ENCODE peak calls at places on chromosome 4, in nine cellular contexts. One of them, this sample, is unnamed.

GRCh38 chr4:100421356-100421978 is 96.4 kb downstream of the EMCN start:
- DNase-seq in OCI-M1: peak
- DNase-seq in activated CD4-positive, alpha-beta T cell treated with anti-CD3 and anti-CD28 coated beads for 36 hours: no peak
- DNase-seq in activated T-cell treated with anti-CD3 and anti-CD28 coated beads, Interleukin-2, amount 50 U/mL, for 72 hours: no peak
- DNase-seq in stimulated activated CD4-positive, alpha-beta T cell treated with anti-CD3 and anti-CD28 coated beads, Interleukin-4, amount 100 ng/mL, for 24 hours: no peak
- DNase-seq in NCI-H1092: no peak
- DNase-seq in SK-MEL-5: peak
- DNase-seq in stimulated activated effector memory CD8-positive, alpha-beta T cell treated with anti-CD3 and anti-CD28 coated beads, Interleukin-12 subunit alpha, Interleukin-12 subunit beta, amount 100 ng/mL, for 72 hours: no peak
- DNase-seq in COLO829: peak
- DNase-seq in this sample: peak

GRCh38 chr4:188143731-188144130 is 4.5 kb downstream of the TRIML1 start:
- DNase-seq in OCI-M1: no peak
- DNase-seq in activated CD4-positive, alpha-beta T cell treated with anti-CD3 and anti-CD28 coated beads for 36 hours: no peak
- DNase-seq in activated T-cell treated with anti-CD3 and anti-CD28 coated beads, Interleukin-2, amount 50 U/mL, for 72 hours: no peak
- DNase-seq in stimulated activated CD4-positive, alpha-beta T cell treated with anti-CD3 and anti-CD28 coated beads, Interleukin-4, amount 100 ng/mL, for 24 hours: no peak
- DNase-seq in NCI-H1092: no peak
- DNase-seq in SK-MEL-5: no peak
- DNase-seq in stimulated activated effector memory CD8-positive, alpha-beta T cell treated with anti-CD3 and anti-CD28 coated beads, Interleukin-12 subunit alpha, Interleukin-12 subunit beta, amount 100 ng/mL, for 72 hours: no peak
- DNase-seq in COLO829: no peak
- DNase-seq in this sample: no peak

GRCh38 chr4:3523628-3524221 is 8.5 kb downstream of the LRPAP1 start:
- DNase-seq in OCI-M1: no peak
- DNase-seq in activated CD4-positive, alpha-beta T cell treated with anti-CD3 and anti-CD28 coated beads for 36 hours: no peak
- DNase-seq in activated T-cell treated with anti-CD3 and anti-CD28 coated beads, Interleukin-2, amount 50 U/mL, for 72 hours: no peak
- DNase-seq in stimulated activated CD4-positive, alpha-beta T cell treated with anti-CD3 and anti-CD28 coated beads, Interleukin-4, amount 100 ng/mL, for 24 hours: no peak
- DNase-seq in NCI-H1092: no peak
- DNase-seq in SK-MEL-5: no peak
- DNase-seq in stimulated activated effector memory CD8-positive, alpha-beta T cell treated with anti-CD3 and anti-CD28 coated beads, Interleukin-12 subunit alpha, Interleukin-12 subunit beta, amount 100 ng/mL, for 72 hours: no peak
- DNase-seq in COLO829: no peak
- DNase-seq in this sample: no peak

GRCh38 chr4:138401330-138401729 is 159.2 kb upstream of the SLC7A11 start:
- DNase-seq in OCI-M1: no peak
- DNase-seq in activated CD4-positive, alpha-beta T cell treated with anti-CD3 and anti-CD28 coated beads for 36 hours: no peak
- DNase-seq in activated T-cell treated with anti-CD3 and anti-CD28 coated beads, Interleukin-2, amount 50 U/mL, for 72 hours: no peak
- DNase-seq in stimulated activated CD4-positive, alpha-beta T cell treated with anti-CD3 and anti-CD28 coated beads, Interleukin-4, amount 100 ng/mL, for 24 hours: no peak
- DNase-seq in NCI-H1092: no peak
- DNase-seq in SK-MEL-5: no peak
- DNase-seq in stimulated activated effector memory CD8-positive, alpha-beta T cell treated with anti-CD3 and anti-CD28 coated beads, Interleukin-12 subunit alpha, Interleukin-12 subunit beta, amount 100 ng/mL, for 72 hours: no peak
- DNase-seq in COLO829: no peak
- DNase-seq in this sample: no peak

GRCh38 chr4:15958562-15958961 is 4.4 kb downstream of the FGFBP2 start:
- DNase-seq in OCI-M1: no peak
- DNase-seq in activated CD4-positive, alpha-beta T cell treated with anti-CD3 and anti-CD28 coated beads for 36 hours: peak
- DNase-seq in activated T-cell treated with anti-CD3 and anti-CD28 coated beads, Interleukin-2, amount 50 U/mL, for 72 hours: no peak
- DNase-seq in stimulated activated CD4-positive, alpha-beta T cell treated with anti-CD3 and anti-CD28 coated beads, Interleukin-4, amount 100 ng/mL, for 24 hours: no peak
- DNase-seq in NCI-H1092: no peak
- DNase-seq in SK-MEL-5: no peak
- DNase-seq in stimulated activated effector memory CD8-positive, alpha-beta T cell treated with anti-CD3 and anti-CD28 coated beads, Interleukin-12 subunit alpha, Interleukin-12 subunit beta, amount 100 ng/mL, for 72 hours: no peak
- DNase-seq in COLO829: no peak
- DNase-seq in this sample: no peak

GRCh38 chr4:178185517-178185916 is 743.3 kb upstream of the AGA start:
- DNase-seq in OCI-M1: peak
- DNase-seq in activated CD4-positive, alpha-beta T cell treated with anti-CD3 and anti-CD28 coated beads for 36 hours: no peak
- DNase-seq in activated T-cell treated with anti-CD3 and anti-CD28 coated beads, Interleukin-2, amount 50 U/mL, for 72 hours: no peak
- DNase-seq in stimulated activated CD4-positive, alpha-beta T cell treated with anti-CD3 and anti-CD28 coated beads, Interleukin-4, amount 100 ng/mL, for 24 hours: no peak
- DNase-seq in NCI-H1092: no peak
- DNase-seq in SK-MEL-5: no peak
- DNase-seq in stimulated activated effector memory CD8-positive, alpha-beta T cell treated with anti-CD3 and anti-CD28 coated beads, Interleukin-12 subunit alpha, Interleukin-12 subunit beta, amount 100 ng/mL, for 72 hours: no peak
- DNase-seq in COLO829: no peak
- DNase-seq in this sample: no peak

GRCh38 chr4:40196724-40197281 is at the start of gene RHOH:
- DNase-seq in OCI-M1: peak
- DNase-seq in activated CD4-positive, alpha-beta T cell treated with anti-CD3 and anti-CD28 coated beads for 36 hours: peak
- DNase-seq in activated T-cell treated with anti-CD3 and anti-CD28 coated beads, Interleukin-2, amount 50 U/mL, for 72 hours: peak
- DNase-seq in stimulated activated CD4-positive, alpha-beta T cell treated with anti-CD3 and anti-CD28 coated beads, Interleukin-4, amount 100 ng/mL, for 24 hours: peak
- DNase-seq in NCI-H1092: no peak
- DNase-seq in SK-MEL-5: no peak
- DNase-seq in stimulated activated effector memory CD8-positive, alpha-beta T cell treated with anti-CD3 and anti-CD28 coated beads, Interleukin-12 subunit alpha, Interleukin-12 subunit beta, amount 100 ng/mL, for 72 hours: peak
- DNase-seq in COLO829: no peak
- DNase-seq in this sample: no peak

GRCh38 chr4:88672987-88673386 is 24.6 kb downstream of the NAP1L5 start:
- DNase-seq in OCI-M1: peak
- DNase-seq in activated CD4-positive, alpha-beta T cell treated with anti-CD3 and anti-CD28 coated beads for 36 hours: peak
- DNase-seq in activated T-cell treated with anti-CD3 and anti-CD28 coated beads, Interleukin-2, amount 50 U/mL, for 72 hours: peak
- DNase-seq in stimulated activated CD4-positive, alpha-beta T cell treated with anti-CD3 and anti-CD28 coated beads, Interleukin-4, amount 100 ng/mL, for 24 hours: peak
- DNase-seq in NCI-H1092: peak
- DNase-seq in SK-MEL-5: peak
- DNase-seq in stimulated activated effector memory CD8-positive, alpha-beta T cell treated with anti-CD3 and anti-CD28 coated beads, Interleukin-12 subunit alpha, Interleukin-12 subunit beta, amount 100 ng/mL, for 72 hours: no peak
- DNase-seq in COLO829: peak
- DNase-seq in this sample: no peak

GRCh38 chr4:157115613-157116340 is 39.8 kb downstream of the GLRB start:
- DNase-seq in OCI-M1: peak
- DNase-seq in activated CD4-positive, alpha-beta T cell treated with anti-CD3 and anti-CD28 coated beads for 36 hours: no peak
- DNase-seq in activated T-cell treated with anti-CD3 and anti-CD28 coated beads, Interleukin-2, amount 50 U/mL, for 72 hours: no peak
- DNase-seq in stimulated activated CD4-positive, alpha-beta T cell treated with anti-CD3 and anti-CD28 coated beads, Interleukin-4, amount 100 ng/mL, for 24 hours: no peak
- DNase-seq in NCI-H1092: no peak
- DNase-seq in SK-MEL-5: no peak
- DNase-seq in stimulated activated effector memory CD8-positive, alpha-beta T cell treated with anti-CD3 and anti-CD28 coated beads, Interleukin-12 subunit alpha, Interleukin-12 subunit beta, amount 100 ng/mL, for 72 hours: no peak
- DNase-seq in COLO829: peak
- DNase-seq in this sample: no peak

GRCh38 chr4:144599621-144600020 is 46.3 kb upstream of the HHIP start:
- DNase-seq in OCI-M1: peak
- DNase-seq in activated CD4-positive, alpha-beta T cell treated with anti-CD3 and anti-CD28 coated beads for 36 hours: no peak
- DNase-seq in activated T-cell treated with anti-CD3 and anti-CD28 coated beads, Interleukin-2, amount 50 U/mL, for 72 hours: no peak
- DNase-seq in stimulated activated CD4-positive, alpha-beta T cell treated with anti-CD3 and anti-CD28 coated beads, Interleukin-4, amount 100 ng/mL, for 24 hours: no peak
- DNase-seq in NCI-H1092: no peak
- DNase-seq in SK-MEL-5: no peak
- DNase-seq in stimulated activated effector memory CD8-positive, alpha-beta T cell treated with anti-CD3 and anti-CD28 coated beads, Interleukin-12 subunit alpha, Interleukin-12 subunit beta, amount 100 ng/mL, for 72 hours: no peak
- DNase-seq in COLO829: no peak
- DNase-seq in this sample: no peak

GRCh38 chr4:45122406-45122805 is 396.1 kb upstream of the GNPDA2 start:
- DNase-seq in OCI-M1: no peak
- DNase-seq in activated CD4-positive, alpha-beta T cell treated with anti-CD3 and anti-CD28 coated beads for 36 hours: no peak
- DNase-seq in activated T-cell treated with anti-CD3 and anti-CD28 coated beads, Interleukin-2, amount 50 U/mL, for 72 hours: no peak
- DNase-seq in stimulated activated CD4-positive, alpha-beta T cell treated with anti-CD3 and anti-CD28 coated beads, Interleukin-4, amount 100 ng/mL, for 24 hours: no peak
- DNase-seq in NCI-H1092: no peak
- DNase-seq in SK-MEL-5: no peak
- DNase-seq in stimulated activated effector memory CD8-positive, alpha-beta T cell treated with anti-CD3 and anti-CD28 coated beads, Interleukin-12 subunit alpha, Interleukin-12 subunit beta, amount 100 ng/mL, for 72 hours: no peak
- DNase-seq in COLO829: no peak
- DNase-seq in this sample: no peak

This sample was measured in NCI-H446 treated with DMSO at 0.1 percent for 48 hours.